ENCODE peak calls at places on chromosomes 4 and X, in eight cellular contexts. D, J, A, W, P, R, N and H are unnamed samples.
A peak's percentile ranks its signal among the peaks of the same experiment; 100 is the strongest.

GRCh38 chr4:65951177-65951576 is 280.9 kb upstream of the EPHA5 start:
- DNase-seq in A (no peak), D (no peak), W (no peak), P (no peak), J (no peak), R (no peak), N (no peak), H (no peak)

GRCh38 chrX:87636533-87636932 is 118.9 kb downstream of the KLHL4 start:
- DNase-seq in J (no peak), P (no peak), A (no peak), N (no peak), R (no peak), W (no peak), D (no peak), H (no peak)

GRCh38 chr4:76897522-76898384 is at the start of gene SOWAHB:
- DNase-seq in N (peak; percentile 93), W (peak; percentile 89), A (no peak), P (no peak), R (peak; percentile 29), J (peak; percentile 89), D (no peak), H (peak; percentile 96)

GRCh38 chr4:62093735-62094134 is 893.6 kb downstream of the ADGRL3 start:
- DNase-seq in J (no peak), D (no peak), P (no peak), W (no peak), N (no peak), A (no peak), R (no peak), H (no peak)

GRCh38 chr4:117284736-117285135 is 199.4 kb upstream of the TRAM1L1 start:
- DNase-seq in R (no peak), A (no peak), W (no peak), P (no peak), N (no peak), D (no peak), J (no peak), H (no peak)

GRCh38 chrX:108811891-108812290 is 75.5 kb upstream of the IRS4 start:
- DNase-seq in A (no peak), J (no peak), P (no peak), N (no peak), W (no peak), R (no peak), D (no peak), H (no peak)

GRCh38 chr4:168319486-168320019 is 1.0 kb upstream of the DDX60 start:
- DNase-seq in R (no peak), W (no peak), P (no peak), A (no peak), N (no peak), D (no peak), J (no peak), H (no peak)

GRCh38 chrX:132488092-132488749 is 617 bp downstream of the MBNL3 start:
- DNase-seq in P (peak; percentile 48), W (peak; percentile 33), J (no peak), A (no peak), R (peak; percentile 68), D (peak; percentile 21), N (peak; percentile 33), H (no peak)

GRCh38 chrX:153411988-153412574 is 809 bp downstream of the ZFP92 start:
- DNase-seq in W (no peak), J (no peak), N (no peak), A (no peak), R (peak; percentile 23), D (no peak), P (no peak), H (no peak)

GRCh38 chrX:85505801-85506200 is 126.3 kb upstream of the POF1B start:
- DNase-seq in J (no peak), W (no peak), P (no peak), A (no peak), D (no peak), R (no peak), N (no peak), H (no peak)

GRCh38 chr4:165177725-165178666 is 29.4 kb upstream of the KLHL2 start:
- DNase-seq in R (no peak), N (no peak), P (no peak), D (no peak), J (no peak), A (no peak), W (no peak), H (no peak)

GRCh38 chrX:149494844-149495565 is 10.1 kb downstream of the IDS start:
- DNase-seq in N (no peak), P (no peak), D (no peak), J (no peak), A (no peak), R (no peak), W (no peak), H (no peak)

GRCh38 chrX:119692241-119693031 is 532 bp downstream of the SEPTIN6 start:
- DNase-seq in W (peak; percentile 39), P (peak; percentile 67), D (peak; percentile 20), J (peak; percentile 54), A (peak; percentile 28), R (peak; percentile 66), N (peak; percentile 47), H (peak; percentile 52)

GRCh38 chr4:188372856-188373255 is 233.6 kb downstream of the TRIML1 start:
- DNase-seq in J (no peak), R (no peak), P (peak; percentile 32), D (no peak), A (no peak), N (no peak), W (no peak), H (no peak)

GRCh38 chrX:136030357-136031225 is 45.4 kb downstream of the SLC9A6 start:
- DNase-seq in J (no peak), P (peak; percentile 73), D (peak; percentile 85), R (peak; percentile 79), N (peak; percentile 36), W (no peak), A (peak; percentile 67), H (no peak)

GRCh38 chr4:687048-687974 is 1.6 kb downstream of the SLC49A3 start:
- DNase-seq in D (peak; percentile 78), N (peak; percentile 91), R (peak; percentile 98), W (peak; percentile 94), A (peak; percentile 92), P (peak; percentile 89), J (peak; percentile 94), H (peak; percentile 95)

GRCh38 chr4:139957108-139957464 is 196.9 kb downstream of the MAML3 start:
- DNase-seq in N (no peak), J (no peak), R (no peak), P (no peak), D (no peak), W (no peak), A (no peak), H (no peak)

GRCh38 chr4:154818230-154818629 is 37.2 kb downstream of the RBM46 start:
- DNase-seq in R (peak; percentile 15), P (no peak), J (no peak), W (no peak), N (no peak), A (no peak), D (no peak), H (no peak)
- H3K4me3 ChIP-seq in R (no peak overlapping the region), P (no peak overlapping the region), J (no peak overlapping the region), W (no peak overlapping the region), N (no peak overlapping the region), A (no peak overlapping the region), D (no peak overlapping the region), H (no peak overlapping the region)

DNA sequence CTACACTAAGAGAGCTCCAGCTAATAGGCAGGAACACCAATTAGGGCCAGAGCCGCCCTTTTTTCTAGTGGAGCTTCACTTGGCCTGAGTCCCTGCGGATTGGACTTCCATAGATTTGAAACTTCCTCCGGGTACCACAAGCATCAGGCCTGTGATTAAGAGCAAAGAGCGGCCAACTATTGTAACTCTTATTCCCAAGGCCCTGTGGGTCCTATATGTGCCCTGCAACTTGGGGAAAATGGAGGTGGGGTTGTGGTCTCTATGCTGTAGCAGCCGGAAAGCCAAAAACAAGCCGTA is at the start of gene NCBP2L:
- DNase-seq in D (no peak), P (no peak), J (no peak), N (no peak), W (no peak), R (no peak), A (no peak), H (no peak)
- H3K4me3 ChIP-seq in D (peak within 1 kb of the TSS; percentile 46), P (peak within 1 kb of the TSS; percentile 53), J (peak within 1 kb of the TSS; percentile 62), N (no peak within 1 kb of the TSS), W (peak within 1 kb of the TSS; percentile 64), R (peak within 1 kb of the TSS; percentile 74), A (peak within 1 kb of the TSS; percentile 73), H (peak within 1 kb of the TSS; percentile 4)

GRCh38 chr4:152073738-152074137 is 312.9 kb upstream of the GATB start:
- DNase-seq in R (peak; percentile 58), A (no peak), J (peak; percentile 71), P (peak; percentile 43), D (peak; percentile 7), W (peak; percentile 88), N (no peak), H (no peak)
- H3K4me3 ChIP-seq in R (no peak overlapping the region), A (no peak overlapping the region), J (no peak overlapping the region), P (no peak overlapping the region), D (no peak overlapping the region), W (no peak overlapping the region), N (no peak overlapping the region), H (no peak overlapping the region)

DNA sequence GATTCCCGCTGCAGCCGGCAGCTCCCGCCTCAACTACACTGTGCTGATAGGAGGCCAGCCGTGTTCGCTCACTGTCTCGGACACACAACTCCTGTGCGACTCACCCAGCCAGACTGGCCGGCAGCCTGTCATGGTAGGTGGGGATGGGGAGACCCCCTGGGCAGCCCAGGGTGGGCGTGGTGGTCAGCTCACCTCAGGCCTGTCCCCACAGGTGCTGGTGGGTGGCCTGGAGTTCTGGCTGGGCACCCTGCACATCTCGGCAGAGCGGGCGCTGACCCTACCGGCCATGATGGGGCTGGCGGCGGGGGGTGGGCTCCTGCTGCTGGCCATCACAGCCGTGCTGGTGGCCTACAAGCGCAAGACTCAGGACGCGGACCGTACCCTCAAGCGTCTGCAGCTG is 9.5 kb downstream of the PLXNA3 start:
- DNase-seq in P (no peak), D (no peak), N (no peak), A (no peak), J (no peak), W (no peak), R (no peak), H (no peak)
- H3K4me3 ChIP-seq in P (no peak overlapping the region), D (no peak overlapping the region), N (no peak overlapping the region), A (no peak overlapping the region), J (no peak overlapping the region), W (no peak overlapping the region), R (no peak overlapping the region), H (no peak overlapping the region)